ENCODE peak calls at places on chromosomes 7 and 10, in four cellular contexts. M, D, W and N are unnamed samples.

GRCh38 chr7:99525713-99526440 is 21.4 kb downstream of the ZKSCAN5 start:
- DNase-seq in D (no peak), W (no peak), M (no peak), N (no peak)

GRCh38 chr10:128727114-128727513 is 600.9 kb upstream of the MKI67 start:
- DNase-seq in W (no peak), D (no peak), M (no peak), N (no peak)

GRCh38 chr7:77426521-77427051 is 10.4 kb upstream of the GSAP start:
- DNase-seq in D (no peak), W (no peak), M (no peak), N (no peak)

GRCh38 chr7:69204936-69205335 is 393.3 kb upstream of the AUTS2 start:
- DNase-seq in D (no peak), W (no peak), M (no peak), N (no peak)

GRCh38 chr10:131275691-131276090 is 35.8 kb downstream of the TCERG1L start:
- DNase-seq in W (no peak), D (no peak), M (no peak), N (no peak)

GRCh38 chr10:78973901-78974408 is 94.8 kb upstream of the ZMIZ1 start:
- DNase-seq in D (peak), M (no peak), W (peak), N (no peak)

GRCh38 chr7:134562136-134562535 is 13.2 kb downstream of the AKR1B15 start:
- DNase-seq in D (no peak), W (no peak), M (no peak), N (no peak)

GRCh38 chr10:5999440-6000165 is 22.3 kb upstream of the IL15RA start:
- DNase-seq in M (no peak), W (no peak), D (no peak), N (no peak)

GRCh38 chr10:23081156-23081833 is 14.1 kb upstream of the MSRB2 start:
- DNase-seq in W (no peak), D (no peak), M (no peak), N (peak)

GRCh38 chr7:46932656-46933424 is 649.1 kb downstream of the TNS3 start:
- DNase-seq in W (no peak), M (no peak), D (no peak), N (peak)

GRCh38 chr7:37230221-37230620 is 218.4 kb downstream of the ELMO1 start:
- DNase-seq in D (no peak), W (no peak), M (no peak), N (no peak)

GRCh38 chr7:67955061-67955460 is 958.4 kb downstream of the TYW1 start:
- DNase-seq in D (no peak), M (no peak), W (no peak), N (no peak)

GRCh38 chr10:104127411-104127810 is 5.4 kb downstream of the SFR1 start:
- DNase-seq in M (no peak), W (no peak), D (no peak), N (peak)

GRCh38 chr7:128008141-128008540 is 23.1 kb downstream of the LRRC4 start:
- DNase-seq in M (no peak), D (no peak), W (no peak), N (no peak)

GRCh38 chr7:36448781-36449379 is 59.2 kb downstream of the ANLN start:
- DNase-seq in D (peak), M (no peak), W (no peak), N (no peak)

GRCh38 chr7:129100827-129101166 is 43.7 kb upstream of the TSPAN33 start:
- DNase-seq in W (no peak), M (no peak), D (no peak), N (no peak)

GRCh38 chr10:8048281-8049008 is 6.0 kb upstream of the GATA3 start:
- DNase-seq in D (no peak), M (no peak), W (no peak), N (peak)

GRCh38 chr10:21926949-21927348 is 76.6 kb downstream of the DNAJC1 start:
- DNase-seq in W (no peak), M (no peak), D (peak), N (no peak)

GRCh38 chr7:30029696-30030095 is 1.5 kb downstream of the PLEKHA8 start:
- DNase-seq in W (no peak), M (no peak), D (no peak), N (no peak)

GRCh38 chr10:42952931-42953683 is 123.8 kb upstream of the RET start:
- DNase-seq in W (no peak), D (no peak), M (no peak), N (no peak)

GRCh38 chr7:124192885-124193284 is 160.0 kb upstream of the TMEM229A start:
- DNase-seq in W (no peak), M (no peak), D (no peak), N (no peak)

GRCh38 chr7:95758187-95758586 is 14.2 kb upstream of the DYNC1I1 start:
- DNase-seq in D (no peak), W (no peak), M (no peak), N (no peak)

GRCh38 chr7:99767662-99768061 is 16.3 kb downstream of the CYP3A4 start:
- DNase-seq in D (no peak), M (peak), W (no peak), N (no peak)

GRCh38 chr10:19745672-19746071 is 70.6 kb upstream of the PLXDC2 start:
- DNase-seq in W (no peak), D (no peak), M (no peak), N (no peak)

GRCh38 chr7:19707240-19707639 is 1.6 kb downstream of the POLR1F start:
- DNase-seq in D (peak), M (no peak), W (no peak), N (no peak)

GRCh38 chr7:98073047-98073446 is 33.6 kb upstream of the LMTK2 start:
- DNase-seq in D (no peak), M (no peak), W (no peak), N (no peak)

GRCh38 chr10:43140414-43140813 is 2.2 kb downstream of the CSGALNACT2 start:
- DNase-seq in D (peak), M (no peak), W (no peak), N (no peak)

DNA sequence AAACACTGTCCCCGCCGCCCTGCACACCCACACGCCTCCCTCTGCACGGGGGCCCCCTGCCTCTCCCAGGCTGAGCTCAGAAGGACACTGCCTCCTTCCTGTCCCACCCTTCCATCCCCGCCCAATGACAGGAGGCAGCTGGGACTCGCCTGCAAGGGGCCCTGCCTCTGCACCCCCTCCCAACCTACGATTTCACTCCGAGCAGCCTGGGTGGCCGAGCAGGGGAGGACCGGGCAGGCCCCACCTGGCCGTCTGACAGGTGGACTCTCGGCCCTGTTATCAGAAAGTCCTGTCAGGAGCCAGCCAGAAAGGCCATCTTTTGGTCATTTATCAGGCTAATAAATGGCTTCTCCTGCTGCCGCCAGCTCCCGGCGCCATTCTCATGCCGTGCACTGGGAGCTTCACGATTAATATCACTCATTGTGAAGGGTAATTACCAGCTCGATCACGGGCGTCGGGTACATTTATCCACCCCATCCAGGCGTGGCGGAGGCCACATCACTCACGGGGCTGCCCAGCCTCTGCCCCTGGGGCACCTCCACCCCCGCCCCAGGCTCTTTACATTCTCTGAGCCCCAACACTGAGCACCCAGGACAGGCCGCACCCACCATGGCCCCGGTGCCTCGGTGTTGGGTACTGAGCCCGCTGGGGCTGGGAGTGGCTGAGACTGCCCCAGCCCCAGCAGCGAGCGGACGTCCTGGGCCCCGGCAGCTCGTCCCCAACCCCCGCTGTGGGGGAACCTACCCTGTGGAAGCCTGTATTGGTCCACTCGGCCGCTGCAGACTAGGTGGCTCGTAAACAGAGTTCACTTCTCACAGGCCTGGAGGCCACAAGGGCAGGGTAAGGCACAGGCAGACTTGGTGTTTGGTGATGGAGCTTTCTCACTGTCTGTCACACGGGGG is 183.8 kb downstream of the ELFN1 start:
- DNase-seq in D (no peak), M (no peak), W (no peak), N (no peak)
- TF ChIP-seq TCF12 in D (no peak), M (no peak), W (no peak), N (no peak)

DNA sequence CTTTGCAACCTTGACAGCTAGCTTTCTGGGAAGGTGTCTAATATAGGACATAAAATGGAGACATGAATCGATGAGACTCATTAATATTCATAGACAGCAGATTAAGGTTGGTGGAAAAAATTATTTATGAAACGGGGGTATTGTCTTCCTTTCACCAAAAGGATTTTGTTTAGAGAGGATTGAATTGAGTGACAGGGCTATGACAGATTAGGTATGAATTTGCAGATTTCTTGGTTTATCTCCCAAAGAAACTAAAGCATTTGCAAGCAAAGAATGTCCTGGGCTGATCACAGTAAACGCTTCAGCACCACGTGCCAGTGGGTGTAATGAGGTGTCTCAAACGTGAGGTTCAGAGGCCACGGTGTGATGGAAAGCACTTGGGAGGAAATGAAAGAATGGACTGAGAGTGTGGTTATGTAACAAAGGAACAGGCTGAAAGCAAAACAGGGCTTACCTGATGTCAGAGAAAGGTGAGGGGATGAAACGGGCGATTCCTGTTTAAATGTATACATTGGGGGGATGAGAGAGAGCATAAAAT is 329.2 kb upstream of the NPVF start:
- DNase-seq in M (no peak), D (no peak), W (no peak), N (no peak)
- TF ChIP-seq CHD2 in M (no peak), D (no peak), W (no peak), N (no peak)

GRCh38 chr10:77801474-77802238 is 124.9 kb downstream of the DLG5 start:
- DNase-seq in M (peak), D (no peak), W (no peak), N (no peak)
- TF ChIP-seq TCF12 in M (peak), D (no peak), W (no peak), N (no peak)

GRCh38 chr7:992742-993607 is 10.0 kb downstream of the CYP2W1 start:
- DNase-seq in D (peak), M (peak), W (peak), N (peak)

GRCh38 chr7:992445-992741 is 9.4 kb downstream of the CYP2W1 start:
- DNase-seq in W (no peak), M (no peak), D (no peak), N (no peak)

GRCh38 chr7:996089-996872 is 13.3 kb downstream of the CYP2W1 start:
- DNase-seq in D (no peak), W (no peak), M (no peak), N (no peak)

GRCh38 chr7:995571-995970 is 12.6 kb downstream of the CYP2W1 start:
- DNase-seq in W (no peak), D (no peak), M (no peak), N (no peak)

GRCh38 chr7:994592-995308 is 11.8 kb downstream of the CYP2W1 start:
- DNase-seq in W (no peak), M (no peak), D (no peak), N (no peak)
- TF ChIP-seq CHD2 in W (no peak), M (no peak), D (no peak), N (no peak)

DNA sequence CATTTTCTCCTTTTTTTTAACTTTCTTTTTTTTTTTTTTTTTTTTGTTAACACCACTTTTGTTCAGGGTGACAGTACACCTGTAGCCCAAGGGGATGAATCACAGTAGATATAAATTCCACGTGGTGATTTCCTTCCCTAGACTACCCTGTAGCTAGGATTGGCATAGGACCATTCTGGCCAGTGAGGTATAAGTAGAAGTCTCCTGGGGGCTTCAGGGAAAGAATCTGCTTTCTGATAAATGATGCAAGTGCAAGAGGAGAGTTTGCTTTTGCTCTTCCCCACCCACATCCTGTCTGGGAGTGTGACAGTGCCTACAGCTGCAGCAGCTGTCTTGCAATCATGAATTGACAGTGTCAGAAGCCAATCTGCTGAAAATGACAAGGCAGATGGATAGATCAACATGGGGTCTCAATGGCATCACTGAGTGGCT is 63.2 kb upstream of the TOMM7 start:
- DNase-seq in M (peak), D (no peak), W (no peak), N (no peak)
- TF ChIP-seq TCF12 in M (peak), D (no peak), W (no peak), N (no peak)

GRCh38 chr10:50351483-50352146 is 100.3 kb upstream of the ASAH2 start:
- DNase-seq in W (no peak), M (no peak), D (no peak), N (no peak)
- TF ChIP-seq CHD2 in W (no peak), M (no peak), D (no peak), N (no peak)

GRCh38 chr10:72000073-72001025 is 36.2 kb downstream of the CHST3 start:
- DNase-seq in D (no peak), W (no peak), M (no peak), N (no peak)

GRCh38 chr10:71998840-71999194 is 34.6 kb downstream of the CHST3 start:
- DNase-seq in M (no peak), D (peak), W (peak), N (peak)

GRCh38 chr10:72001026-72001380 is 36.8 kb downstream of the CHST3 start:
- DNase-seq in M (no peak), D (no peak), W (no peak), N (peak)

GRCh38 chr10:71998119-71998839 is 34.1 kb downstream of the CHST3 start:
- DNase-seq in M (no peak), D (no peak), W (no peak), N (no peak)

GRCh38 chr10:71999360-72000072 is 35.3 kb downstream of the CHST3 start:
- DNase-seq in D (no peak), W (no peak), M (no peak), N (peak)
- TF ChIP-seq TCF12 in D (no peak), W (no peak), M (peak), N (no peak)

DNA sequence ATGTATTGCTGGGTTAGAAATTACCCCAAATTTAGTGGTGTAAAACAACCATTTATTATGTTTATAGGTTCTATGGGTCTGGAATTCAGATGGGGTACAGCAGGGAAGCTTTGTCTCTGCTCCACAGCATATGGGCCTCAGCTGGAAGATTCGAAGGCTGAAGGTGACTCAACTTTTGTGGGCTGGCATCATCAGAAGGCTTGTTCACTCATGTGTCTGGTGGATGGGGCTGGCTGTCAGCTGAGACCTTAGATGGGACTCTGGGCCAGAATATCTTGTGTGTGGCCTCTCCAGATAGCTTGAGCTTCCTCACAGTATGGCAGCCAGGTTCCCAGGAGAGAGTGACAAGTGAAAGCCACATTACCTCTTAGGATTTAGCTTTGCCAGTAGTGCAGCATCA is 45.9 kb downstream of the ZNF503 start:
- DNase-seq in W (no peak), M (no peak), D (no peak), N (no peak)
- TF ChIP-seq CHD2 in W (no peak), M (no peak), D (no peak), N (no peak)

DNA sequence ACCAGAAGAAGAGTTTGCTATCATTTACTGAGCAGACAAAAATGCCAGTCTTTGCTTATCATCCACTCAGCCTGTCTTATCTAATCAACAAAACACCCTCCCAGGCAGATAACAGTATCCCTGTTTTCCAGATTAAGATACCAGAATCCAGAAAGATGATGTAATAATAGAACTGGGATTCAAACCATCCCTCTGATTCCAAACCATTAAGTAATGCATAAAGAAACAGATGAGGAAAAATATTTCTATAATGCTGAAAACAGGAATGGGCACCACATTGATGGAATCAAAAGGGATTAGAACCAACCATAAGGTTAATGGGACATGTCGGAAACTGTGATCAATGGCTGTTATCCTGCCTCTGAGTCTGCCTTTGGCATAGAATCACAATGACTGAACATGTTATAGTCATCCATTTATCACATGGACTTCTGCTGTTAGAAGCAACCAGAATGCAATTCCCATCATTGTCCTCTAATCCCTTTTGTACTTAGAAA is 92.1 kb upstream of the RSU1 start:
- DNase-seq in W (no peak), M (no peak), D (no peak), N (peak)
- TF ChIP-seq TCF12 in W (no peak), M (no peak), D (no peak), N (peak)

GRCh38 chr7:83806538-83806937 is 157.6 kb upstream of the SEMA3E start:
- DNase-seq in W (no peak), D (no peak), M (no peak), N (no peak)

GRCh38 chr7:83814480-83814879 is 165.5 kb upstream of the SEMA3E start:
- DNase-seq in W (no peak), D (no peak), M (no peak), N (no peak)

GRCh38 chr7:83807770-83808169 is 158.8 kb upstream of the SEMA3E start:
- DNase-seq in D (no peak), M (no peak), W (no peak), N (no peak)

DNA sequence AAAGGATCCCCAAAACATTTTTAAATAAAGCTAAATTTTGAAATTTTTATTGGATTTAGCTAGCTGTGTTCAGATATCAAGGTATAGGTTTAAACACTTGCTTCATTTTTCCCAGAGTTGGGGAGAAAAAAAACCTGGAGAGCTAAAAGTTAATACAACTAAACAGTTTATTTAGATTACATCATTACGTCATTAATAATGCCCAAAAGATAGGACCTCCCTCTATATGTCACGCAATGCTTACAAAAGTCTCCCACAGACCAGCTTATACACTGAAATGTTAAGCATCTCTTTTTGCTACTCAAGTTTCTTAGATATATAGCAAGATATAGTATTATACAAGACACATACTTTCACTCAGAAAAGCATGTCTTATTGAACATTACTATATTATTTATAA is 160.0 kb upstream of the SEMA3E start:
- DNase-seq in D (no peak), W (no peak), M (no peak), N (no peak)
- TF ChIP-seq CHD2 in D (no peak), W (no peak), M (no peak), N (no peak)